ENCODE peak calls at places on chromosomes 1 and 21, in nine cellular contexts. Z, V, P, C, T, J, X, S and H are unnamed samples.

GRCh38 chr1:39205781-39206464 is 1.4 kb downstream of the MACF1 start:
- DNase-seq in Z (no peak), V (no peak), P (no peak), C (peak), T (no peak), J (no peak), X (no peak), S (no peak), H (no peak)

GRCh38 chr1:27637052-27637451 is 2.1 kb upstream of the FGR start:
- DNase-seq in Z (no peak), V (no peak), P (no peak), C (no peak), T (no peak), J (no peak), X (no peak), S (no peak), H (no peak)

GRCh38 chr1:234730110-234730509 is 120.1 kb upstream of the IRF2BP2 start:
- DNase-seq in Z (no peak), V (no peak), P (no peak), C (no peak), T (no peak), J (no peak), X (no peak), S (no peak), H (no peak)

GRCh38 chr21:43300496-43301423 is 126.2 kb downstream of the SIK1 start:
- DNase-seq in Z (no peak), V (peak), P (no peak), C (no peak), T (no peak), J (no peak), X (no peak), S (no peak), H (peak)

GRCh38 chr1:46244656-46245371 is 2.7 kb upstream of the RAD54L start:
- DNase-seq in Z (peak), V (peak), P (no peak), C (peak), T (peak), J (no peak), X (no peak), S (peak), H (no peak)

GRCh38 chr1:225603538-225604354 is 49.2 kb downstream of the ENAH start:
- DNase-seq in Z (no peak), V (peak), P (peak), C (peak), T (peak), J (no peak), X (no peak), S (no peak), H (no peak)

GRCh38 chr1:227766015-227766634 is 30.9 kb downstream of the SNAP47 start:
- DNase-seq in Z (peak), V (no peak), P (no peak), C (no peak), T (no peak), J (no peak), X (no peak), S (no peak), H (peak)

GRCh38 chr1:208979776-208980175 is 603.7 kb upstream of the CAMK1G start:
- DNase-seq in Z (no peak), V (peak), P (no peak), C (no peak), T (peak), J (no peak), X (no peak), S (no peak), H (no peak)

GRCh38 chr1:47023268-47024137 is at the start of gene CYP4X1:
- DNase-seq in Z (no peak), V (peak), P (no peak), C (peak), T (no peak), J (no peak), X (peak), S (peak), H (peak)

GRCh38 chr1:241274693-241275092 is 82.3 kb downstream of the RGS7 start:
- DNase-seq in Z (no peak), V (no peak), P (no peak), C (no peak), T (no peak), J (no peak), X (no peak), S (peak), H (no peak)

GRCh38 chr21:17003221-17003620 is 509.6 kb upstream of the CXADR start:
- DNase-seq in Z (no peak), V (peak), P (no peak), C (no peak), T (peak), J (peak), X (no peak), S (no peak), H (no peak)

DNA sequence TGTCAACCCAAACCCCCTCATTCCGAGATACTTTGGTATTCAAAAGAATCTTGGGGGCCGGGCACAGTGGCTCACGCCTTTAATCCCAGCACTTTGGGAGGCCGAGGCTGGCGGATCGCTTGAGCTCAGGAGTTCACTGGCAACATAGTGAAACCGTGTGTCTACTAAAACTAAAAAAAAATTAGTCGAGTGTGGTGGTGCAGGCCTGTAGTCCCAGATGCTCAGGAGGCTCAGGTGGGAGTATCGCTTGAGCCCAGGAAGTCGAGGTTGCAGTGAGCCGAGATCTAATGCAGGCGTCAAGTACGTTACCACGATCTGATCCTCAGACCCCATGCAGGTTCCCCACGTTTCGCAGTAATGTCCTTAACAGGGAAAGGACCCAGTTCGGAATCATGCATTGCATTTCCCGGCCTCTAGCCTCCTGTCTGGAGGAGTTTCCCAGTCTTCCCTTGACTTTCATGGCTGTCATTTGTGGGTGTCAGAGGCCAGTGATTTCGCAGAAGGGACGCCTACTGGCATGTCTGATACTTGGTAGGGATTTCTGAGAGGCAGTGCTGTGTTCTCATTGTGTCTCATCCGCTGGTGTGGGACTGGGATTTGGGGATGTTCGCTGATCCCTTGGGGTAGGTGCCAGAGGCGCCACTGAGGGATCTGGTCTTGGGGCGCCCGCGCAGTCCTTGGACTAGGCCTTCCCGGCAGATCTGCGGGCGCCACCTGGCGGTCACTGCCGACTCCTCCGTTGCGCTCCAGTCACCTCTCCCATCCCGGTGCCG is 39.3 kb upstream of the HMGN1 start:
- DNase-seq in Z (peak), V (peak), P (no peak), C (peak), T (peak), J (peak), X (peak), S (peak), H (peak)
- TF ChIP-seq CTCF in Z (peak), V (peak), P (peak), C (peak), T (peak), J (peak), X (peak), S (peak), H (peak)

GRCh38 chr1:55378582-55378981 is 163.4 kb upstream of the USP24 start:
- DNase-seq in Z (peak), V (peak), P (no peak), C (peak), T (peak), J (no peak), X (peak), S (no peak), H (no peak)
- TF ChIP-seq CTCF in Z (peak), V (peak), P (peak), C (peak), T (peak), J (peak), X (peak), S (peak), H (peak)

GRCh38 chr1:205976708-205977107 is 26.5 kb downstream of the RAB7B start:
- DNase-seq in Z (no peak), V (peak), P (no peak), C (no peak), T (no peak), J (no peak), X (no peak), S (no peak), H (no peak)

GRCh38 chr1:205976036-205976435 is 27.2 kb downstream of the RAB7B start:
- DNase-seq in Z (no peak), V (no peak), P (no peak), C (no peak), T (no peak), J (no peak), X (no peak), S (no peak), H (no peak)

GRCh38 chr1:205979301-205979700 is 23.9 kb downstream of the RAB7B start:
- DNase-seq in Z (no peak), V (no peak), P (no peak), C (no peak), T (no peak), J (no peak), X (no peak), S (no peak), H (no peak)

GRCh38 chr1:205978676-205979075 is 24.5 kb downstream of the RAB7B start:
- DNase-seq in Z (no peak), V (no peak), P (no peak), C (no peak), T (no peak), J (no peak), X (no peak), S (no peak), H (no peak)

DNA sequence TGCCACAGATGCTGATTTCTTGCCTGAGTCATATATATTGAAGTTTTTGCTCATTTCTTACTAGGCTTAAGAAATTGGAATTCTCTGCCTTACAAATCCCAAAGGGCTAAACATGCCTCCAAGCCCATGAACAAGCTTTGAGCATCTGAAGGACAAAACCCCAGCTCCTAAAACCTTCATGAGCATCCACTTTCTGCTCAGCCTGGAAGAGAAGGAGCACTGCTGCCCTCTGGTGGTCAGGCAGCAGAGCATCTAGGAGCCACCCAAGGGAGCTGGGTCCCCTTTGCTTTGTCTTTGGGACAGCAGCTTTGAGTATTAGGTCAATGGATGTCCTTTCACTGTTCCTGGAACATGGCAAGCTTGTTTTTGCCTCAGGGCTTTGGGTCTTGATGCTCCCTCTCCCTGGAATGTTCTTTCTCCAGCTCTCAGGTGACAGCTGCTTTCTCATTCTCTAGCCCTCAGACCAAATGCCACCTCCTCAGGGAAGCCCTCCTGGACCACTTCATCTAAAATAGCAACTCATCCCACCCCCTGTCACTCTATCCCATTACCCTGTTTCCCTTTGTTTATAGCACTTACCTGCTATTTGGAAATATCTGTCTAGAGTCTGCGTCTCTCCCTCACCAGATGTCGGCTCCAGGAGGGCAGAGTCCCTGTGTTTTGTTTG is 25.7 kb downstream of the RAB7B start:
- DNase-seq in Z (peak), V (peak), P (peak), C (peak), T (peak), J (peak), X (peak), S (peak), H (peak)
- TF ChIP-seq CTCF in Z (peak), V (peak), P (peak), C (peak), T (peak), J (peak), X (peak), S (peak), H (peak)

GRCh38 chr1:248703674-248704073 is 1.1 kb upstream of the OR14I1 start:
- DNase-seq in Z (no peak), V (no peak), P (no peak), C (no peak), T (no peak), J (no peak), X (no peak), S (no peak), H (no peak)
- TF ChIP-seq CTCF in Z (no peak), V (no peak), P (no peak), C (no peak), T (no peak), J (no peak), X (no peak), S (peak), H (no peak)

DNA sequence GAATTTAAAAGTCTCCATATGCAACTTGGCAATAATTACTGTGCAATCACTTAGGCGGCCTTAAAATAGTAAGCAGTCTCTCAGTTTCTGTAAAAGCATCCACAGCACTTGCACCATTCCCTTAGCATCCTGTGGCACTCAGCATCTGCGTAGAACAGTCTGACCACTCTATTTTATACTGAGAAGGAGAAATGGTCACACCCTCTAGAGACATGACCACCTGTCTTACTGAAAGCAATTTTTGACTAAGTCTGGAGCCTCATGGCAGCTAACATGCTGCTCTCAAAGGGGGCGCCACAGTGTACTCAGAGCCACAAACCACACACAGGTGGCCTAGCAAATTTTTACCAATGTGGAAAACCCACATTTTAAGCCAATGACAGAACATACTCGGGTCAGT is 62.0 kb downstream of the KCNK1 start:
- DNase-seq in Z (no peak), V (no peak), P (no peak), C (no peak), T (no peak), J (no peak), X (no peak), S (no peak), H (no peak)
- TF ChIP-seq CTCF in Z (no peak), V (no peak), P (no peak), C (no peak), T (no peak), J (no peak), X (no peak), S (no peak), H (no peak)

GRCh38 chr1:118987431-118988185 is 535 bp downstream of the TBX15 start:
- DNase-seq in Z (no peak), V (no peak), P (no peak), C (no peak), T (no peak), J (no peak), X (peak), S (no peak), H (no peak)
- TF ChIP-seq CTCF in Z (no peak), V (no peak), P (no peak), C (no peak), T (no peak), J (no peak), X (no peak), S (no peak), H (no peak)

DNA sequence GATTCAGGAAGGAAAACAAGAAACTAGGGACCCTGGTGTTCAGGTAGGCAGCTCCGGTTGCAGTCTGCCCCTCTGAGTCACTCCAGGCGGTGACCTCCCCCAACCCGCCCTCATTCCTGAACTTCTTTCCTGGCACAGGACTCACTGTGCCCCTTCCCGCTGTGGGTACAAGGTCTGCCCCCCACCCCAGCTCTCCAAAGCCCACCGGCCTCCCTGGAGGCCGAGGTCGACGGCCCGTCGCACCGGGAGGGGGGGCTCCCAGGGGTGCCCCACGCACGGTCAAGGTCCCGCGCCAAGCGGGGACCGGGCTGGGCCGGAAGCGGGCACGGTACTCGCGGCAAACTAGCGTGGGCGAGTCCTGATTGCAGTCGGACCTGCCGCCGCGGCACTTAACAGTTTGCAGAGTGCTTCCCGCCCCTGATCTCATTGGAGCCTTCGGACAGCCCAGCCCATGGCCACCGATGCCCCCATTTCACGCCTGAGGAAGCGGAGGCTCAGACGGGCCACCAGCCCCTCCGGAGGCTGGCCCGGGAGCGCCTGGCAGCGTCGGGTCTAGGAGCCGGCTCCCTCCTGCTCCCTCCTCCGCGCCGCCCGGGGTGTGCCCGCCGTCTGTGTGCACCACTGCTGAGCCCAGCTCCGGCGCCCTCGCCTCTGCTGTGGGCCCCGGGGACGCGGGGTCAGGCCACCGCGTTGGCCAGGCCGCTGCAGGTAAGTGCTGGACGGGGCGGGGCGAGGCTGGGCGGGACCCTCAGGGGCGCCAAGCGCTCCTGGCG is at the start of gene GJB3:
- DNase-seq in Z (no peak), V (no peak), P (no peak), C (no peak), T (no peak), J (no peak), X (peak), S (peak), H (no peak)
- TF ChIP-seq CTCF in Z (no peak), V (no peak), P (no peak), C (no peak), T (no peak), J (no peak), X (no peak), S (no peak), H (no peak)

GRCh38 chr1:41754540-41754939 is 164.2 kb downstream of the HIVEP3 start:
- DNase-seq in Z (no peak), V (no peak), P (no peak), C (no peak), T (no peak), J (no peak), X (no peak), S (no peak), H (no peak)
- TF ChIP-seq CTCF in Z (no peak), V (no peak), P (no peak), C (no peak), T (no peak), J (no peak), X (no peak), S (peak), H (no peak)

GRCh38 chr1:87598429-87598828 is 269.7 kb downstream of the LMO4 start:
- DNase-seq in Z (no peak), V (no peak), P (no peak), C (no peak), T (no peak), J (no peak), X (peak), S (no peak), H (no peak)
- TF ChIP-seq CTCF in Z (no peak), V (no peak), P (peak), C (no peak), T (no peak), J (no peak), X (no peak), S (peak), H (no peak)

DNA sequence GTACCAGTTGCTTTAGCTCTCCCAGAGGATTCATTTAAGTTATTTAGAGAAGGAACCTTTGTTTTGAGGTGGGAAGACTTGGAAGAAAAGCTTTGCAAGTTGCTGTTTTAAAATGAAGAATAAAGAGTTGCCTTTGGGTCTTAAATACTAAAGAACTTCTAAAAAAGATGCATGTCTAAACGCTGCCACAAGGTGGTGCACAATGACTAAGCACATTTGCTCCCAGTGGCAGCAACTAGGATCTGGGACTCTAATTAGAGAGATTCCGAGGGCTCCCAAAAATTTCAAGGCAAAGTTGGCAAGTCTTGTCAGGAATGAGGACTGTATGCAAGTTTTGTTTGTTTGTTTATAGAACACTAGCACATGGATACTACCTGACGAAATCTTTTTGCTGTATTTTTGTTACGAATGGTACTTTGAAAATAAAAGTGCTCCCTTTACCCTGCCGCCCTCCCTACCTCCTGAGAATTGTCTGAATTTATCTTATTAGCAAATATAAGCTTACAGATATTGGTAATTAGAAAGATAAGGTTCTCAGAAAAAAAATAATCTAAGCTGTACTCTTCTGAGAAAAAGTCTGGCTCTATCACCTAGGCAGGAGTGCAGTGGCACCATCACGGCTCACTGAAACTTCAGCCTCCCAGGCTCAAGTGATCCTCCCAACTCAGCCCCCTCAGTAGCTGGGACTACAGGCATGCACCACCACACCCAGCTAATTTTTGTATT is 121.8 kb downstream of the HFM1 start:
- DNase-seq in Z (peak), V (peak), P (peak), C (peak), T (peak), J (peak), X (peak), S (peak), H (no peak)
- TF ChIP-seq CTCF in Z (peak), V (peak), P (peak), C (peak), T (peak), J (peak), X (peak), S (peak), H (peak)